ENCODE peak calls at places on chromosomes 12 and 14, in five cellular contexts. One of them, this sample, is unnamed.

GRCh38 chr12:79659961-79660431 is 30.8 kb downstream of the PAWR start:
- ATAC-seq in upper lobe of right lung: no peak
- ATAC-seq in psoas muscle: no peak
- ATAC-seq in esophagus mucosa: no peak
- ATAC-seq in activated naive CD8-positive, alpha-beta T cell treated with anti-CD3 and anti-CD28 coated beads, Interleukin-2, amount 50 U/mL, for 24 hours: no peak
- ATAC-seq in this sample: no peak

GRCh38 chr14:28896337-28896736 is 129.8 kb downstream of the FOXG1 start:
- ATAC-seq in upper lobe of right lung: no peak
- ATAC-seq in psoas muscle: no peak
- ATAC-seq in esophagus mucosa: no peak
- ATAC-seq in activated naive CD8-positive, alpha-beta T cell treated with anti-CD3 and anti-CD28 coated beads, Interleukin-2, amount 50 U/mL, for 24 hours: no peak
- ATAC-seq in this sample: no peak

GRCh38 chr14:50978888-50979287 is 34.6 kb upstream of the PYGL start:
- ATAC-seq in upper lobe of right lung: no peak
- ATAC-seq in psoas muscle: peak; percentile 71
- ATAC-seq in esophagus mucosa: no peak
- ATAC-seq in activated naive CD8-positive, alpha-beta T cell treated with anti-CD3 and anti-CD28 coated beads, Interleukin-2, amount 50 U/mL, for 24 hours: no peak
- ATAC-seq in this sample: no peak

GRCh38 chr14:80390911-80391310 is 179.6 kb upstream of the DIO2 start:
- ATAC-seq in upper lobe of right lung: no peak
- ATAC-seq in psoas muscle: no peak
- ATAC-seq in esophagus mucosa: peak; percentile 92
- ATAC-seq in activated naive CD8-positive, alpha-beta T cell treated with anti-CD3 and anti-CD28 coated beads, Interleukin-2, amount 50 U/mL, for 24 hours: no peak
- ATAC-seq in this sample: no peak

GRCh38 chr12:124864326-124864752 is 675 bp upstream of the SCARB1 start:
- ATAC-seq in upper lobe of right lung: no peak
- ATAC-seq in psoas muscle: peak; percentile 6
- ATAC-seq in esophagus mucosa: no peak
- ATAC-seq in activated naive CD8-positive, alpha-beta T cell treated with anti-CD3 and anti-CD28 coated beads, Interleukin-2, amount 50 U/mL, for 24 hours: no peak
- ATAC-seq in this sample: no peak

GRCh38 chr12:53061404-53062010 is 11.6 kb downstream of the TNS2 start:
- ATAC-seq in upper lobe of right lung: peak; percentile 45
- ATAC-seq in psoas muscle: no peak
- ATAC-seq in esophagus mucosa: peak; percentile 40
- ATAC-seq in activated naive CD8-positive, alpha-beta T cell treated with anti-CD3 and anti-CD28 coated beads, Interleukin-2, amount 50 U/mL, for 24 hours: no peak
- ATAC-seq in this sample: peak; percentile 28

GRCh38 chr14:68506645-68507405 is 286.0 kb downstream of the ZFP36L1 start:
- ATAC-seq in upper lobe of right lung: peak; percentile 84
- ATAC-seq in psoas muscle: no peak
- ATAC-seq in esophagus mucosa: peak; percentile 40
- ATAC-seq in activated naive CD8-positive, alpha-beta T cell treated with anti-CD3 and anti-CD28 coated beads, Interleukin-2, amount 50 U/mL, for 24 hours: peak; percentile 66
- ATAC-seq in this sample: peak; percentile 81

GRCh38 chr12:68971404-68971803 is 38.4 kb upstream of the CPM start:
- ATAC-seq in upper lobe of right lung: peak; percentile 45
- ATAC-seq in psoas muscle: no peak
- ATAC-seq in esophagus mucosa: peak; percentile 63
- ATAC-seq in activated naive CD8-positive, alpha-beta T cell treated with anti-CD3 and anti-CD28 coated beads, Interleukin-2, amount 50 U/mL, for 24 hours: peak; percentile 61
- ATAC-seq in this sample: peak; percentile 83

GRCh38 chr14:35342160-35343010 is 50.2 kb downstream of the PSMA6 start:
- ATAC-seq in upper lobe of right lung: peak; percentile 0
- ATAC-seq in psoas muscle: peak; percentile 89
- ATAC-seq in esophagus mucosa: peak; percentile 19
- ATAC-seq in activated naive CD8-positive, alpha-beta T cell treated with anti-CD3 and anti-CD28 coated beads, Interleukin-2, amount 50 U/mL, for 24 hours: no peak
- ATAC-seq in this sample: no peak

GRCh38 chr12:3333583-3333982 is 157.4 kb upstream of the PRMT8 start:
- ATAC-seq in upper lobe of right lung: no peak
- ATAC-seq in psoas muscle: no peak
- ATAC-seq in esophagus mucosa: no peak
- ATAC-seq in activated naive CD8-positive, alpha-beta T cell treated with anti-CD3 and anti-CD28 coated beads, Interleukin-2, amount 50 U/mL, for 24 hours: no peak
- ATAC-seq in this sample: no peak

GRCh38 chr12:559907-560455 is 100.2 kb downstream of the B4GALNT3 start:
- ATAC-seq in upper lobe of right lung: peak; percentile 45
- ATAC-seq in psoas muscle: no peak
- ATAC-seq in esophagus mucosa: no peak
- ATAC-seq in activated naive CD8-positive, alpha-beta T cell treated with anti-CD3 and anti-CD28 coated beads, Interleukin-2, amount 50 U/mL, for 24 hours: no peak
- ATAC-seq in this sample: no peak

GRCh38 chr14:93163570-93163969 is 21.1 kb downstream of the MOAP1 start:
- ATAC-seq in upper lobe of right lung: no peak
- ATAC-seq in psoas muscle: no peak
- ATAC-seq in esophagus mucosa: no peak
- ATAC-seq in activated naive CD8-positive, alpha-beta T cell treated with anti-CD3 and anti-CD28 coated beads, Interleukin-2, amount 50 U/mL, for 24 hours: no peak
- ATAC-seq in this sample: no peak

GRCh38 chr12:81088221-81088620 is 10.3 kb downstream of the ACSS3 start:
- ATAC-seq in upper lobe of right lung: no peak
- ATAC-seq in psoas muscle: no peak
- ATAC-seq in esophagus mucosa: no peak
- ATAC-seq in activated naive CD8-positive, alpha-beta T cell treated with anti-CD3 and anti-CD28 coated beads, Interleukin-2, amount 50 U/mL, for 24 hours: no peak
- ATAC-seq in this sample: no peak

GRCh38 chr14:57816568-57817284 is 49.2 kb downstream of the SLC35F4 start:
- ATAC-seq in upper lobe of right lung: no peak
- ATAC-seq in psoas muscle: no peak
- ATAC-seq in esophagus mucosa: peak; percentile 75
- ATAC-seq in activated naive CD8-positive, alpha-beta T cell treated with anti-CD3 and anti-CD28 coated beads, Interleukin-2, amount 50 U/mL, for 24 hours: peak; percentile 81
- ATAC-seq in this sample: peak; percentile 89

GRCh38 chr12:114403690-114404450 is 2.1 kb downstream of the TBX5 start:
- ATAC-seq in upper lobe of right lung: no peak
- ATAC-seq in psoas muscle: no peak
- ATAC-seq in esophagus mucosa: no peak
- ATAC-seq in activated naive CD8-positive, alpha-beta T cell treated with anti-CD3 and anti-CD28 coated beads, Interleukin-2, amount 50 U/mL, for 24 hours: no peak
- ATAC-seq in this sample: no peak

GRCh38 chr14:80167793-80168448 is 43.4 kb downstream of the DIO2 start:
- ATAC-seq in upper lobe of right lung: no peak
- ATAC-seq in psoas muscle: peak; percentile 51
- ATAC-seq in esophagus mucosa: no peak
- ATAC-seq in activated naive CD8-positive, alpha-beta T cell treated with anti-CD3 and anti-CD28 coated beads, Interleukin-2, amount 50 U/mL, for 24 hours: no peak
- ATAC-seq in this sample: no peak

GRCh38 chr14:91164676-91165075 is 50.8 kb downstream of the DGLUCY start:
- ATAC-seq in upper lobe of right lung: peak; percentile 94
- ATAC-seq in psoas muscle: peak; percentile 74
- ATAC-seq in esophagus mucosa: peak; percentile 95
- ATAC-seq in activated naive CD8-positive, alpha-beta T cell treated with anti-CD3 and anti-CD28 coated beads, Interleukin-2, amount 50 U/mL, for 24 hours: no peak
- ATAC-seq in this sample: no peak

GRCh38 chr14:99320621-99321235 is 48.7 kb upstream of the BCL11B start:
- ATAC-seq in upper lobe of right lung: no peak
- ATAC-seq in psoas muscle: no peak
- ATAC-seq in esophagus mucosa: no peak
- ATAC-seq in activated naive CD8-positive, alpha-beta T cell treated with anti-CD3 and anti-CD28 coated beads, Interleukin-2, amount 50 U/mL, for 24 hours: no peak
- ATAC-seq in this sample: no peak

GRCh38 chr12:55385911-55386310 is 14.4 kb upstream of the OR6C65 start:
- ATAC-seq in upper lobe of right lung: no peak
- ATAC-seq in psoas muscle: no peak
- ATAC-seq in esophagus mucosa: no peak
- ATAC-seq in activated naive CD8-positive, alpha-beta T cell treated with anti-CD3 and anti-CD28 coated beads, Interleukin-2, amount 50 U/mL, for 24 hours: no peak
- ATAC-seq in this sample: no peak

GRCh38 chr12:79634957-79635471 is 55.8 kb downstream of the PAWR start:
- ATAC-seq in upper lobe of right lung: peak; percentile 29
- ATAC-seq in psoas muscle: no peak
- ATAC-seq in esophagus mucosa: peak; percentile 79
- ATAC-seq in activated naive CD8-positive, alpha-beta T cell treated with anti-CD3 and anti-CD28 coated beads, Interleukin-2, amount 50 U/mL, for 24 hours: no peak
- ATAC-seq in this sample: no peak

GRCh38 chr12:23472329-23472971 is 477.0 kb downstream of the SOX5 start:
- ATAC-seq in upper lobe of right lung: peak; percentile 94
- ATAC-seq in psoas muscle: no peak
- ATAC-seq in esophagus mucosa: peak; percentile 96
- ATAC-seq in activated naive CD8-positive, alpha-beta T cell treated with anti-CD3 and anti-CD28 coated beads, Interleukin-2, amount 50 U/mL, for 24 hours: no peak
- ATAC-seq in this sample: no peak

GRCh38 chr14:72970824-72971434 is 44.7 kb downstream of the DCAF4 start:
- ATAC-seq in upper lobe of right lung: no peak
- ATAC-seq in psoas muscle: peak; percentile 11
- ATAC-seq in esophagus mucosa: peak; percentile 9
- ATAC-seq in activated naive CD8-positive, alpha-beta T cell treated with anti-CD3 and anti-CD28 coated beads, Interleukin-2, amount 50 U/mL, for 24 hours: no peak
- ATAC-seq in this sample: no peak

GRCh38 chr14:102180248-102180998 is 40.7 kb downstream of the WDR20 start:
- ATAC-seq in upper lobe of right lung: no peak
- ATAC-seq in psoas muscle: peak; percentile 88
- ATAC-seq in esophagus mucosa: no peak
- ATAC-seq in activated naive CD8-positive, alpha-beta T cell treated with anti-CD3 and anti-CD28 coated beads, Interleukin-2, amount 50 U/mL, for 24 hours: no peak
- ATAC-seq in this sample: no peak

GRCh38 chr12:65631621-65632111 is 192.6 kb upstream of the HMGA2 start:
- ATAC-seq in upper lobe of right lung: no peak
- ATAC-seq in psoas muscle: peak; percentile 64
- ATAC-seq in esophagus mucosa: peak; percentile 95
- ATAC-seq in activated naive CD8-positive, alpha-beta T cell treated with anti-CD3 and anti-CD28 coated beads, Interleukin-2, amount 50 U/mL, for 24 hours: no peak
- ATAC-seq in this sample: no peak

GRCh38 chr12:507261-507853 is 47.6 kb downstream of the B4GALNT3 start:
- ATAC-seq in upper lobe of right lung: no peak
- ATAC-seq in psoas muscle: no peak
- ATAC-seq in esophagus mucosa: no peak
- ATAC-seq in activated naive CD8-positive, alpha-beta T cell treated with anti-CD3 and anti-CD28 coated beads, Interleukin-2, amount 50 U/mL, for 24 hours: no peak
- ATAC-seq in this sample: no peak

GRCh38 chr12:54370218-54370730 is 6.0 kb upstream of the GPR84 start:
- ATAC-seq in upper lobe of right lung: peak; percentile 88
- ATAC-seq in psoas muscle: peak; percentile 84
- ATAC-seq in esophagus mucosa: peak; percentile 51
- ATAC-seq in activated naive CD8-positive, alpha-beta T cell treated with anti-CD3 and anti-CD28 coated beads, Interleukin-2, amount 50 U/mL, for 24 hours: no peak
- ATAC-seq in this sample: peak; percentile 25

GRCh38 chr12:88248606-88249005 is 106.5 kb downstream of the TMTC3 start:
- ATAC-seq in upper lobe of right lung: no peak
- ATAC-seq in psoas muscle: no peak
- ATAC-seq in esophagus mucosa: no peak
- ATAC-seq in activated naive CD8-positive, alpha-beta T cell treated with anti-CD3 and anti-CD28 coated beads, Interleukin-2, amount 50 U/mL, for 24 hours: no peak
- ATAC-seq in this sample: no peak

GRCh38 chr12:112239881-112240280 is 114.5 kb downstream of the TRAFD1 start:
- ATAC-seq in upper lobe of right lung: peak; percentile 89
- ATAC-seq in psoas muscle: no peak
- ATAC-seq in esophagus mucosa: no peak
- ATAC-seq in activated naive CD8-positive, alpha-beta T cell treated with anti-CD3 and anti-CD28 coated beads, Interleukin-2, amount 50 U/mL, for 24 hours: no peak
- ATAC-seq in this sample: no peak

GRCh38 chr12:51922762-51923505 is 15.6 kb downstream of the ACVRL1 start:
- ATAC-seq in upper lobe of right lung: peak; percentile 79
- ATAC-seq in psoas muscle: peak; percentile 35
- ATAC-seq in esophagus mucosa: peak; percentile 35
- ATAC-seq in activated naive CD8-positive, alpha-beta T cell treated with anti-CD3 and anti-CD28 coated beads, Interleukin-2, amount 50 U/mL, for 24 hours: no peak
- ATAC-seq in this sample: no peak

GRCh38 chr14:64495252-64495651 is 8.4 kb downstream of the ZBTB25 start:
- ATAC-seq in upper lobe of right lung: no peak
- ATAC-seq in psoas muscle: no peak
- ATAC-seq in esophagus mucosa: no peak
- ATAC-seq in activated naive CD8-positive, alpha-beta T cell treated with anti-CD3 and anti-CD28 coated beads, Interleukin-2, amount 50 U/mL, for 24 hours: no peak
- ATAC-seq in this sample: no peak

GRCh38 chr14:55074662-55075061 is 23.2 kb downstream of the MAPK1IP1L start:
- ATAC-seq in upper lobe of right lung: no peak
- ATAC-seq in psoas muscle: no peak
- ATAC-seq in esophagus mucosa: no peak
- ATAC-seq in activated naive CD8-positive, alpha-beta T cell treated with anti-CD3 and anti-CD28 coated beads, Interleukin-2, amount 50 U/mL, for 24 hours: no peak
- ATAC-seq in this sample: peak; percentile 31

GRCh38 chr12:49232940-49233841 is 31.7 kb upstream of the TUBA1C start:
- ATAC-seq in upper lobe of right lung: no peak
- ATAC-seq in psoas muscle: peak; percentile 17
- ATAC-seq in esophagus mucosa: no peak
- ATAC-seq in activated naive CD8-positive, alpha-beta T cell treated with anti-CD3 and anti-CD28 coated beads, Interleukin-2, amount 50 U/mL, for 24 hours: no peak
- ATAC-seq in this sample: no peak

GRCh38 chr12:52139147-52139546 is 52.7 kb downstream of the KRT80 start:
- ATAC-seq in upper lobe of right lung: no peak
- ATAC-seq in psoas muscle: no peak
- ATAC-seq in esophagus mucosa: no peak
- ATAC-seq in activated naive CD8-positive, alpha-beta T cell treated with anti-CD3 and anti-CD28 coated beads, Interleukin-2, amount 50 U/mL, for 24 hours: no peak
- ATAC-seq in this sample: no peak